ENCODE peak calls at places on chromosomes 2 and 18, in four cellular contexts. B is GM12891, X is K562, I is HL-60. G is an unnamed sample.

GRCh38 chr2:127386246-127386645 is 1.5 kb downstream of the MAP3K2 start:
- DNase-seq in B (no peak), X (no peak), I (peak), G (no peak)

GRCh38 chr2:218187650-218188025 is 20.9 kb upstream of the CXCR1 start:
- DNase-seq in B (no peak), X (no peak), I (no peak), G (no peak)

GRCh38 chr2:237222683-237223082 is 137.0 kb downstream of the COPS8 start:
- DNase-seq in B (no peak), X (no peak), I (no peak), G (no peak)

GRCh38 chr18:60100805-60101204 is 201.0 kb downstream of the PMAIP1 start:
- DNase-seq in B (no peak), X (no peak), I (peak), G (no peak)

GRCh38 chr2:159064446-159065301 is 96.2 kb downstream of the TANC1 start:
- DNase-seq in B (no peak), X (no peak), I (no peak), G (no peak)

GRCh38 chr18:80103231-80103630 is 5.8 kb upstream of the ADNP2 start:
- DNase-seq in B (no peak), X (no peak), I (no peak), G (no peak)

GRCh38 chr2:219598308-219599078 is 836 bp downstream of the STK11IP start:
- DNase-seq in B (no peak), X (no peak), I (no peak), G (no peak)

GRCh38 chr2:179440642-179441251 is 176.1 kb upstream of the SESTD1 start:
- DNase-seq in B (peak), X (peak), I (peak), G (no peak)

GRCh38 chr18:49921278-49922037 is 108.1 kb upstream of the ACAA2 start:
- DNase-seq in B (no peak), X (no peak), I (no peak), G (no peak)

GRCh38 chr2:233658610-233659009 is 13.1 kb upstream of the UGT1A9 start:
- DNase-seq in B (no peak), X (no peak), I (no peak), G (no peak)

GRCh38 chr18:6755107-6755506 is 25.6 kb downstream of the ARHGAP28 start:
- DNase-seq in B (no peak), X (no peak), I (no peak), G (no peak)

GRCh38 chr2:72096181-72096580 is 51.5 kb downstream of the CYP26B1 start:
- DNase-seq in B (no peak), X (no peak), I (no peak), G (no peak)

GRCh38 chr2:72092099-72092498 is 55.6 kb downstream of the CYP26B1 start:
- DNase-seq in B (no peak), X (no peak), I (no peak), G (no peak)

GRCh38 chr2:72097276-72097675 is 50.4 kb downstream of the CYP26B1 start:
- DNase-seq in B (no peak), X (no peak), I (no peak), G (no peak)

GRCh38 chr2:72094701-72095100 is 53.0 kb downstream of the CYP26B1 start:
- DNase-seq in B (no peak), X (no peak), I (no peak), G (no peak)

GRCh38 chr2:72095364-72095763 is 52.3 kb downstream of the CYP26B1 start:
- DNase-seq in B (no peak), X (no peak), I (no peak), G (no peak)
- TF ChIP-seq SPI1 in B (no peak), X (no peak), I (no peak), G (no peak)

DNA sequence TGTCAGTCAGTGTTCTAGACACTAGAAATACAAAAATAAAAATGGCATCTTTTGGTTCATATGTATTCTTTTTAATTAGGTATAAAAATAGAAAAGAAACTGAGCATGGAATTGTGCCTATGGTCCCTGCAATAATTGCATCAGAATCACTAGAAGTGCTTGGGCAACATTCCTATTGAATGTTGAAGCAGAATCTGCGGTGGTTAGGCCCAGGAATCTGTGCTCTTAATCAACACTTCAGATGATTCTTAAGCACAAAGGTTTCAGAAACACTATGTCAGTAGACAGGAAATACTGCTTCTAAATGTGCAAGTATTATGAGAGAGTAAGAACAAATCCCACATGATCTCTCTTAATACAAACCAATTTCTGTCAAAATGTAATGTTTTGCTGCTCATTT is 20.3 kb upstream of the RBBP8 start:
- DNase-seq in B (no peak), X (no peak), I (no peak), G (no peak)
- TF ChIP-seq SPI1 in B (no peak), X (no peak), I (no peak), G (no peak)

GRCh38 chr18:23232331-23232730 is 97.0 kb downstream of the CABLES1 start:
- DNase-seq in B (no peak), X (no peak), I (no peak), G (peak)
- TF ChIP-seq SPI1 in B (peak), X (no peak), I (no peak), G (peak)

GRCh38 chr18:2971741-2972552 is 41.0 kb downstream of the LPIN2 start:
- DNase-seq in B (no peak), X (no peak), I (peak), G (peak)
- TF ChIP-seq SPI1 in B (peak), X (no peak), I (peak), G (peak)

DNA sequence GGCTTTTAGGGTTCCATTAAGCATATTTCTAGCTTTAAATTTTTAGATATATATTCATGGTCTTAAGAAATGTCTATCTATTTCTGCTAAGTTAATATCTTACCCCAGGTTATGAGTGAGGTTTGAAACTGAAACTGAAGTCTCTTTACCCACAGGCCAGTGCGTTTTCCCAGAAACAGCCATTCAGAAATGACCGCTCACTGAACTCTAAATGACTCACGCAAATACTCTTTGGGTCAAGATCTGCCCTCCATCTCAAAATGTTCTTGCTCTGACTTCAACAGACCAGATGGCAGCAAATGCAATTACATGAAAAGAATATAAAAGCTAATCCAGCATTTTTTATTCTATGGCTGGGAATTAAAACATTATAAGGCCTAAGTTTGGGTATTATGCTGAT is 315.2 kb downstream of the TDRD15 start:
- DNase-seq in B (no peak), X (no peak), I (no peak), G (no peak)
- TF ChIP-seq SPI1 in B (no peak), X (no peak), I (no peak), G (no peak)

DNA sequence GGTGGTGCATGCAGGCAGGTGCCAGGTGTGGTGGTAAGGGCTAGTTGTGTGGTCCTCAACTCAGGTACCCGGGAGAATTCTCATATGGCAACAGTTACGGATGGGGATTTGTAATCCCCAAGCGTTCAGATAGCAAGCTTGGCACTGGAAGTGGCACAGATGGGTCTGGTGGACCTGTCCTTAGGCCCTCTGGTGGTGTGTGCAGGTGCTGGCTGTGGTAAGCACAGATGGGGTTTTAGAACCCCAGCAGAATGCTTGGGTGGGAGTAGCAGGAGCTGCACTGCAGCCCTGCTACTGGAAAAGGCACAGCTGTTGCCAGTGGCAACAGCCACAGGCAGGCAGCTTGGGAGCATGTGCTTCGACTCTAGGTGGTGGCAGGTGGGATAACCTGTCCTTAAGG is 948.2 kb upstream of the FAM98A start:
- DNase-seq in B (no peak), X (no peak), I (no peak), G (no peak)
- TF ChIP-seq SPI1 in B (no peak), X (no peak), I (no peak), G (no peak)

G was measured in GM12878.